ENCODE peak calls at places on chromosomes 1 and 21, in four cellular contexts. Z is endothelial cell of umbilical vein, X is IMR-90, Q is neural progenitor cell. S is an unnamed sample.

GRCh38 chr1:107430540-107431228 is 289.8 kb downstream of the NTNG1 start:
- DNase-seq in Z (peak), X (peak), Q (peak), S (peak)

GRCh38 chr1:225834417-225835329 is 24.7 kb downstream of the EPHX1 start:
- DNase-seq in Z (no peak), X (peak), Q (no peak), S (peak)

GRCh38 chr1:110421159-110421777 is 13.8 kb upstream of the LAMTOR5 start:
- DNase-seq in Z (no peak), X (peak), Q (no peak), S (peak)

GRCh38 chr1:161956097-161956496 is 67.6 kb downstream of the OLFML2B start:
- DNase-seq in Z (no peak), X (peak), Q (no peak), S (peak)

GRCh38 chr1:87961992-87962391 is 633.3 kb downstream of the LMO4 start:
- DNase-seq in Z (no peak), X (peak), Q (no peak), S (peak)

GRCh38 chr1:218330043-218330623 is 15.0 kb upstream of the TGFB2 start:
- DNase-seq in Z (peak), X (peak), Q (peak), S (peak)

GRCh38 chr1:66764994-66765578 is 12.8 kb downstream of the DYNLT5 start:
- DNase-seq in Z (peak), X (peak), Q (peak), S (peak)

GRCh38 chr1:47113178-47113577 is 24.1 kb upstream of the CYP4A22 start:
- DNase-seq in Z (no peak), X (no peak), Q (no peak), S (no peak)

GRCh38 chr1:108719654-108720435 is 7.1 kb downstream of the FNDC7 start:
- DNase-seq in Z (peak), X (peak), Q (no peak), S (peak)

GRCh38 chr21:42677339-42678117 is 24.1 kb downstream of the PDE9A start:
- DNase-seq in Z (peak), X (peak), Q (no peak), S (peak)

GRCh38 chr21:41147096-41147978 is 20.6 kb upstream of the BACE2 start:
- DNase-seq in Z (no peak), X (no peak), Q (peak), S (no peak)

GRCh38 chr1:115761601-115762302 is 6.8 kb downstream of the CASQ2 start:
- DNase-seq in Z (no peak), X (no peak), Q (no peak), S (peak)

GRCh38 chr1:107405241-107405640 is 264.4 kb downstream of the NTNG1 start:
- DNase-seq in Z (no peak), X (peak), Q (no peak), S (peak)

GRCh38 chr1:7108251-7108650 is 323.0 kb downstream of the CAMTA1 start:
- DNase-seq in Z (no peak), X (no peak), Q (no peak), S (no peak)

GRCh38 chr1:110293601-110294104 is 45.5 kb upstream of the RBM15 start:
- DNase-seq in Z (no peak), X (no peak), Q (no peak), S (no peak)

GRCh38 chr1:85452859-85453430 is 12.0 kb downstream of the DDAH1 start:
- DNase-seq in Z (no peak), X (no peak), Q (no peak), S (no peak)

GRCh38 chr1:172117800-172118199 is 276.5 kb downstream of the DNM3 start:
- DNase-seq in Z (no peak), X (no peak), Q (no peak), S (peak)

GRCh38 chr1:228960705-228961104 is 225.4 kb downstream of the RHOU start:
- DNase-seq in Z (no peak), X (no peak), Q (no peak), S (no peak)

GRCh38 chr1:199551967-199552565 is 475.4 kb upstream of the NR5A2 start:
- DNase-seq in Z (peak), X (peak), Q (peak), S (peak)

GRCh38 chr21:43318841-43319781 is 107.8 kb downstream of the SIK1 start:
- DNase-seq in Z (no peak), X (peak), Q (no peak), S (peak)

GRCh38 chr1:18280956-18281355 is 173.4 kb downstream of the IGSF21 start:
- DNase-seq in Z (no peak), X (no peak), Q (no peak), S (no peak)

GRCh38 chr1:77991638-77992037 is 12.8 kb upstream of the FUBP1 start:
- DNase-seq in Z (no peak), X (no peak), Q (no peak), S (no peak)

GRCh38 chr1:65751961-65752360 is 40.7 kb upstream of the PDE4B start:
- DNase-seq in Z (no peak), X (no peak), Q (no peak), S (no peak)

GRCh38 chr1:206540044-206540758 is 32.9 kb downstream of the RASSF5 start:
- DNase-seq in Z (no peak), X (no peak), Q (no peak), S (no peak)

GRCh38 chr1:13624526-13624925 is 40.9 kb downstream of the PDPN start:
- DNase-seq in Z (no peak), X (no peak), Q (no peak), S (no peak)

DNA sequence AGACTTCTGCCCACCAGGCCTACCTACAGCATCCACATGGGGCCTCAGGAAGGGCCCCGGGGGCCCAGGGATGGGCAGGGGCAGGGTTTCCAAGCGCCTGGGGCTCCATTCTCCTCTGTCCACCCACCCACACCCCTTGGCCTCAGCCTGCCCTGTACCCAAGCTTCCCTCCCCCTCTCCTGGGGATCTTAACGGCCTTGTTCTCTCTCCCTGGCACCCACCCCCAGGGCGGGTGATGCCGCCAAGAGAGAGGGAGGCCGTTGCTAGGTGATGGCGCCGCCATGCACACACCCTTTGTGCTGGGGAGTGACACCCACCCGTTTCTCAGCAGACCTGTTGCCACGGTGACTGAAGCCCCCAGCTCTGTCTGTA is 7.5 kb downstream of the GPR37L1 start:
- DNase-seq in Z (no peak), X (no peak), Q (peak), S (no peak)
- H2AFZ ChIP-seq in Z (no peak), X (no peak), Q (no peak), S (no peak)

GRCh38 chr1:33972676-33973395 is 109.0 kb downstream of the HMGB4 start:
- DNase-seq in Z (no peak), X (peak), Q (no peak), S (no peak)
- H3K4me2 ChIP-seq in Z (no peak), X (no peak), Q (no peak), S (no peak)

GRCh38 chr21:34343347-34344057 is 20.3 kb upstream of the KCNE2 start:
- DNase-seq in Z (no peak), X (no peak), Q (no peak), S (no peak)

GRCh38 chr21:34344058-34344425 is 19.8 kb upstream of the KCNE2 start:
- DNase-seq in Z (no peak), X (no peak), Q (no peak), S (no peak)

GRCh38 chr21:34344584-34344983 is 19.2 kb upstream of the KCNE2 start:
- DNase-seq in Z (no peak), X (peak), Q (no peak), S (peak)

GRCh38 chr21:34345091-34345871 is 18.5 kb upstream of the KCNE2 start:
- DNase-seq in Z (no peak), X (peak), Q (no peak), S (peak)

GRCh38 chr21:34345892-34346291 is 17.9 kb upstream of the KCNE2 start:
- DNase-seq in Z (no peak), X (peak), Q (no peak), S (no peak)
- H3K27ac ChIP-seq in Z (no peak), X (peak), Q (no peak), S (no peak)

GRCh38 chr1:27638047-27638734 is 3.2 kb upstream of the FGR start:
- DNase-seq in Z (no peak), X (no peak), Q (no peak), S (no peak)

GRCh38 chr1:27635410-27636142 is 591 bp upstream of the FGR start:
- DNase-seq in Z (no peak), X (no peak), Q (no peak), S (no peak)

GRCh38 chr1:27638805-27639204 is 3.8 kb upstream of the FGR start:
- DNase-seq in Z (no peak), X (no peak), Q (no peak), S (no peak)

GRCh38 chr1:27634982-27635362 is at the start of gene FGR:
- DNase-seq in Z (no peak), X (no peak), Q (no peak), S (no peak)

DNA sequence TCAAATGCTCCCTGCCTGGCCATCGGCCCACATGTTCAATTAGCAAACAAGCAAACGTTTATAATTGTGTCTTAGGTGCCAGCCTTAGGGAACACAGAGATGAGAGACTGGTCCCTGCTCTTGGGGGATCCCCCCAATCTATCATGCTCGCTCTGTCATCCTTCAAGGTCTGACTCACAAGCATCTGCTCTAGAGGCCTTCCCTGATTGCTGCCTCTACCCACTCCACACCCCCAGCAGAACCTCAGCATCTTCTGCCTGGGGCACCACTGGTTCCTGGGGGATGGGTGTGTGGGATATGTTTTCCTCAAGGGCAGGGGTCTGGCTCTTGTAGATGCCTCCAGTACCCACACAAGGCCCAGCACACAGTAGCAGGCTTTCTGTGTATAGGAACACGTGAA is 2.1 kb upstream of the FGR start:
- DNase-seq in Z (no peak), X (peak), Q (no peak), S (no peak)
- H2AFZ ChIP-seq in Z (no peak), X (peak), Q (no peak), S (no peak)

GRCh38 chr1:98046031-98046641 is 125.3 kb upstream of the DPYD start:
- DNase-seq in Z (peak), X (peak), Q (peak), S (peak)

GRCh38 chr1:98044071-98044697 is 123.3 kb upstream of the DPYD start:
- DNase-seq in Z (peak), X (no peak), Q (no peak), S (no peak)

GRCh38 chr1:98044766-98045165 is 123.9 kb upstream of the DPYD start:
- DNase-seq in Z (peak), X (no peak), Q (no peak), S (no peak)

GRCh38 chr1:98048234-98048633 is 127.4 kb upstream of the DPYD start:
- DNase-seq in Z (peak), X (peak), Q (peak), S (peak)

DNA sequence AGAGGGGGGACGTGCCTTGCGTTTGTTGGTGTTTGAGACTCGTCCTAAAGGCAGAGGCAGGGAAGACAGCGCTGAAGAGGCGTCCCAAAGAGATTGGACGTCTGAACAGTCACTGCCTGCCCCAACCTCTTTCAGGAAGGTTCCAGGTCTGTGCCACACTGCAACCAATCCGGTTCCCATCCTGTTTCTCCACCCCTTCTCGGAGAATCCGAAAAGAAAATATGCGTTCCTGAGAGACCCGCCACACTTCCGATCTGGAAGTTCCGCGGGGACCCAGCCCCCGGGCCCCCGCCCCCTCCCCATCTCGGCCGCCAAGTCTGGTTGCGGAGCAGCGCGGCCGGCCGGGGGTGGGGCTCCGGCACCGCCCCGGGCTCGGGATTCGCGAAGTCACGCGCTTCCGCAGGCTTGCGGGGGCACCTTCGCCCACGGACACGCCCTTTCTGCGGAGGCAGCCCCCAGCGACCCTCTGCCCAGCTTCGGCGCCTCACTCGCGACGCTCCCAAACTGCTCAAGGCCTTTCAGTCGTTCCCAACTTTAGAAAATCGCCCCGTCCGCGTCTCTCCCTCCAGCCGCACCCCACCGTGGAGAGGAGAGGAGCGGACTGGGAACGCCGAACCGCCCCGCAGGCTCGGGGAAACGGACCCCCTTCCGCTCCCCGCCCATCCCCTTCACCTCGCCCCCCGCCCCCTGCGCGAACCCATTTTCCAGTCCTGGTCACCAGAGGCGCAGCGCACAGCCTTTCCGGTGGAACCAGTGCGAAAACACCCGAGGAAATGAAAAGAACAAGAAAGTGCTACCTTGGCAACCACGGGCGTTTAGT is 124.6 kb upstream of the DPYD start:
- DNase-seq in Z (peak), X (peak), Q (peak), S (peak)
- H3K4me2 ChIP-seq in Z (peak), X (peak), Q (peak), S (peak)

GRCh38 chr1:89844860-89845259 is 24.0 kb downstream of the LRRC8D start:
- DNase-seq in Z (no peak), X (no peak), Q (no peak), S (no peak)

GRCh38 chr1:89844236-89844807 is 23.5 kb downstream of the LRRC8D start:
- DNase-seq in Z (no peak), X (peak), Q (no peak), S (peak)

GRCh38 chr1:89841507-89841906 is 20.7 kb downstream of the LRRC8D start:
- DNase-seq in Z (no peak), X (no peak), Q (no peak), S (no peak)

GRCh38 chr1:89842547-89843278 is 21.9 kb downstream of the LRRC8D start:
- DNase-seq in Z (no peak), X (peak), Q (no peak), S (peak)

DNA sequence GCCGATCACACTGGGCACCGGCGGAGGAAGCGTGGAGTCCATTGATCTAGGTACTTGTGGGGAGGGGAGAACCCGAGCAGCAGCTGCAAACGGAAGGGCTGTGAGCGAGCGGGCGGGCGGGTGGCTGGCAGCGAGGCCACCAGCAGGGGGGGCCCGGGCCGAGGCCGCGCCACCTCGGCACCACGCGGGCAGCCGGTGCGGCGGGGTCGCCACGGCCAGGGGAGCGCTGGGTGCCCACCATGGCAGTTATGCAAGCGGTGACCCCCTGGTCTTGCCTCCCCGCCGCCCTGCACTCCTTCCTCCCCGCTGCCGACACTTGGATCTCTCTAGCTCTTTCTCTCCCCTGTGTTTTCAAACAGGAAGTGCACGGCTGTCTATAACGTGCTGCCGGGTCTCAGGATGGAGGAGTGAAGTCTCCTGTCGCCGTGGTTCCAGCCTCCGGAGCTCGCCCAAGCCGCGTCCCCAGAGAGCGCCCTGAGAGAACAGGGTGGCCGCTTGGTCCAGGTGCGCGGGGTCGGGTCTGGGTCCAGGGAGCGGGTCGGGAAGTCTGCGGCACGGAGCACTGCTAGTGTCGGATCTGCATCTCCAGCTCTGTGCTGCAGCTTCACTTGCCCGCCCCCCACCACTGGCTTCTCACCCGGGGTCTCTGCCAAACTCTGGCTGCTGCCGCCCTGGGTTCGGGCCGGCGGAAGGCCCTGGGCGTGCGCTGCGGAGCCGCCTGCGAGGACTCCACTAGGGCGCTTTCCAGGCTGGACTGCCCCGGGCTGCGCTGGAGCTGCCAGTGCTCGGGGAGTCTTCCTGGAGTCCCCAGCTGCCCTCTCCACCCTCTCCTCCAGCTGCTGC is 22.7 kb downstream of the LRRC8D start:
- DNase-seq in Z (peak), X (peak), Q (peak), S (peak)
- H3K27ac ChIP-seq in Z (peak), X (peak), Q (no peak), S (peak)

DNA sequence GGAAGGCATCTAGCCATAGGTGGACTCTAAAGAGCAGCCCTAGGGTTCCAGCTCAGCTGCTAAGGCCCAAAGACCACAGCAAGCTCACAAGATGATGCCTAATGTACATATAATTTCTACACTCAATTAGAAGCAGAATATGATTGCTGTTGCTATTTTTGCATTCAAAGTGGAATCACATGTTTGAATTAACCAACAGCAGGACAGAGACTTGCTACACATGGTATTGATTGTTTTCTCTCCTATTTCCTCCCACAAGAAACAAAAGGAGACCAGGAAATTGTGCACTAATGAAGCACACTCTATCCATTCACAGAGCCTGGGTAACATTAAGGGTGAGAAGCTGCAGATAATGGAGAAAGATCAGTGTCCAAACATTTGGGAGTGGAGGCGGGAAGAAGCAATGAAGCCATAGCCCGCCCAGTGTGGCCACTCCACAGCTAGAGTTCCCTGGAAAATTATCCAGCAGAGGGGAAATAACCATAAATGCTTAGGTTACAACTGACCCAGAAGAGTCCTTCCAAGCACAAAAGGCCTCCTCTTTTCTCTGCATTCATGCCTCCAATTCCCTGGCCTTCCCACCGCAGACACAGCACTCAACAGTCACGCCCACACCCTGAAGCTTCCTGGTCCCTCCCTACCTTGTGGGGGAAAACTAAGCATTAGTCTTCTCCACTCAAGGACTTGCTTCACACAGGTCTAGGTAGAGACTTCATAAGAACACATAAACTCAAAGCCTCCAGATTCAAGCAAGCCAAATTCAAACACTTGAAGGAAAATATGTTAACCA is 7.5 kb downstream of the CNN3 start:
- DNase-seq in Z (no peak), X (no peak), Q (no peak), S (peak)
- H2AFZ ChIP-seq in Z (no peak), X (no peak), Q (no peak), S (no peak)

GRCh38 chr1:1177452-1178206 is 3.9 kb downstream of the TTLL10 start:
- DNase-seq in Z (no peak), X (no peak), Q (peak), S (no peak)
- H3K4me2 ChIP-seq in Z (no peak), X (no peak), Q (no peak), S (no peak)

GRCh38 chr1:25572708-25573590 is 29.5 kb downstream of the LDLRAP1 start:
- DNase-seq in Z (peak), X (peak), Q (peak), S (peak)
- H3K27ac ChIP-seq in Z (no peak), X (no peak), Q (no peak), S (no peak)

S was measured in fibroblast of lung.